ENCODE peak calls at places on chromosomes 3 and 15, in eight cellular contexts. F is PC-9, Z is AML-193, P is occipital lobe, O is T follicular helper cell, H is T-helper 17 cell, G is GM13976, Y is coronary artery. W is an unnamed sample.

GRCh38 chr3:149089395-149089794 is 3.1 kb upstream of the HLTF start:
- DNase-seq in H (no peak), F (no peak), P (no peak), O (no peak), Y (no peak), G (no peak), Z (no peak), W (no peak)

GRCh38 chr3:189233225-189233858 is 61.6 kb downstream of the TPRG1 start:
- DNase-seq in H (no peak), F (peak; percentile 54), P (peak; percentile 18), O (no peak), Z (peak; percentile 18), G (no peak), Y (no peak), W (peak; percentile 41)

GRCh38 chr3:141469712-141470111 is 17.1 kb upstream of the RASA2 start:
- DNase-seq in H (no peak), O (no peak), Z (no peak), F (no peak), P (no peak), Y (no peak), G (no peak), W (no peak)

GRCh38 chr3:12948891-12949711 is 107.7 kb upstream of the RPL32 start:
- DNase-seq in H (no peak), P (no peak), F (no peak), Y (no peak), G (peak; percentile 70), O (no peak), Z (peak; percentile 64), W (no peak)

GRCh38 chr3:122258757-122259371 is 66.2 kb upstream of the CSTA start:
- DNase-seq in G (peak; percentile 75), Y (no peak), H (peak; percentile 34), P (no peak), O (no peak), Z (peak; percentile 86), F (peak; percentile 37), W (peak; percentile 24)

GRCh38 chr15:41955807-41956525 is 16.4 kb downstream of the EHD4 start:
- DNase-seq in O (no peak), Z (no peak), H (no peak), P (no peak), Y (no peak), F (no peak), G (no peak), W (no peak)

GRCh38 chr15:37289109-37289765 is 188.9 kb upstream of the MEIS2 start:
- DNase-seq in F (no peak), H (no peak), P (no peak), G (no peak), Z (no peak), O (no peak), Y (no peak), W (no peak)

GRCh38 chr15:44596511-44597010 is 59.6 kb downstream of the EIF3J start:
- DNase-seq in Y (no peak), F (no peak), Z (no peak), G (no peak), P (no peak), O (no peak), H (no peak), W (no peak)

GRCh38 chr3:177488740-177489139 is 291.5 kb upstream of the TBL1XR1 start:
- DNase-seq in H (no peak), F (no peak), O (no peak), P (no peak), Y (no peak), Z (no peak), G (no peak), W (no peak)

GRCh38 chr3:42683875-42684593 is 1.3 kb upstream of the KLHL40 start:
- DNase-seq in H (no peak), Y (peak; percentile 93), Z (peak; percentile 20), G (no peak), O (no peak), F (peak; percentile 88), P (peak; percentile 84), W (no peak)

GRCh38 chr3:155093261-155093660 is 13.1 kb downstream of the MME start:
- DNase-seq in F (no peak), G (no peak), Y (no peak), P (no peak), H (no peak), O (no peak), Z (no peak), W (no peak)

GRCh38 chr3:197406266-197406665 is 107.9 kb upstream of the DLG1 start:
- DNase-seq in P (no peak), Z (no peak), F (no peak), O (no peak), H (no peak), Y (no peak), G (no peak), W (no peak)

GRCh38 chr3:195468841-195469240 is 26.0 kb upstream of the ACAP2 start:
- DNase-seq in O (no peak), Z (no peak), F (no peak), G (no peak), Y (no peak), H (no peak), P (no peak), W (no peak)

GRCh38 chr15:75531041-75531450 is 48.1 kb downstream of the PTPN9 start:
- DNase-seq in P (no peak), Y (no peak), O (no peak), G (no peak), Z (no peak), F (no peak), H (no peak), W (no peak)

GRCh38 chr3:43512749-43513404 is 108.9 kb downstream of the ANO10 start:
- DNase-seq in F (no peak), P (no peak), Z (no peak), G (no peak), Y (no peak), H (no peak), O (no peak), W (no peak)

GRCh38 chr3:97719156-97719821 is 45.3 kb upstream of the ARL6 start:
- DNase-seq in Y (no peak), Z (peak; percentile 68), F (peak; percentile 79), O (peak; percentile 44), G (peak; percentile 49), H (peak; percentile 52), P (peak; percentile 48), W (peak; percentile 41)

GRCh38 chr3:75294124-75294523 is 370.0 kb upstream of the FRG2C start:
- DNase-seq in H (no peak), F (no peak), Z (no peak), P (no peak), O (no peak), Y (no peak), G (peak; percentile 19), W (no peak)

GRCh38 chr3:9226326-9226725 is 23.1 kb downstream of the SRGAP3 start:
- DNase-seq in O (no peak), H (no peak), P (no peak), G (no peak), Z (no peak), Y (no peak), F (peak; percentile 52), W (no peak)

GRCh38 chr15:77036537-77037474 is 34.1 kb downstream of the TSPAN3 start:
- DNase-seq in Y (peak; percentile 67), O (no peak), Z (no peak), F (no peak), H (peak; percentile 3), P (no peak), G (peak; percentile 17), W (no peak)

GRCh38 chr15:71329509-71330260 is 214.4 kb downstream of the THSD4 start:
- DNase-seq in Y (no peak), P (no peak), Z (no peak), O (no peak), F (peak; percentile 75), G (no peak), H (no peak), W (no peak)

GRCh38 chr3:16300881-16301359 is 35.9 kb downstream of the OXNAD1 start:
- DNase-seq in P (no peak), O (peak; percentile 37), Y (no peak), H (peak; percentile 36), G (no peak), Z (no peak), F (no peak), W (no peak)

GRCh38 chr3:113228969-113229368 is 17.6 kb downstream of the BOC start:
- DNase-seq in Z (no peak), O (no peak), F (no peak), Y (no peak), P (no peak), H (no peak), G (no peak), W (no peak)

GRCh38 chr15:59616390-59616789 is 4.8 kb downstream of the GCNT3 start:
- DNase-seq in Y (no peak), H (no peak), F (peak; percentile 66), P (no peak), G (no peak), O (no peak), Z (no peak), W (no peak)

GRCh38 chr3:136193273-136194043 is 2.7 kb downstream of the MSL2 start:
- DNase-seq in P (no peak), H (no peak), G (no peak), O (no peak), Z (peak; percentile 55), Y (no peak), F (no peak), W (no peak)

GRCh38 chr3:184389384-184389783 is 9.5 kb downstream of the CHRD start:
- DNase-seq in F (no peak), Z (no peak), H (no peak), P (no peak), Y (no peak), O (no peak), G (no peak), W (no peak)

GRCh38 chr3:58324675-58325390 is 7.9 kb upstream of the PXK start:
- DNase-seq in Y (no peak), O (no peak), G (no peak), Z (no peak), H (no peak), P (no peak), F (no peak), W (no peak)

GRCh38 chr3:112610121-112610520 is 30.8 kb downstream of the CCDC80 start:
- DNase-seq in Z (no peak), H (no peak), F (no peak), O (no peak), G (no peak), Y (no peak), P (no peak), W (no peak)

GRCh38 chr3:14769531-14770325 is 49.0 kb upstream of the FGD5 start:
- DNase-seq in O (no peak), Z (no peak), H (no peak), Y (peak; percentile 62), P (no peak), G (no peak), F (no peak), W (no peak)

GRCh38 chr3:191253089-191253799 is 54.2 kb downstream of the OSTN start:
- DNase-seq in H (no peak), G (no peak), Y (no peak), O (no peak), P (no peak), F (no peak), Z (no peak), W (no peak)

GRCh38 chr3:22089284-22089683 is 338.3 kb upstream of the ZNF385D start:
- DNase-seq in O (no peak), P (no peak), F (no peak), Y (no peak), G (peak; percentile 2), Z (peak; percentile 5), H (no peak), W (no peak)

GRCh38 chr3:161156936-161157335 is 51.8 kb upstream of the B3GALNT1 start:
- DNase-seq in H (no peak), O (no peak), G (no peak), Y (no peak), F (no peak), P (no peak), Z (no peak), W (no peak)

GRCh38 chr15:67300266-67300914 is 45.8 kb downstream of the IQCH start:
- DNase-seq in P (no peak), O (no peak), Z (no peak), G (no peak), H (no peak), F (no peak), Y (no peak), W (no peak)

GRCh38 chr3:127392146-127392470 is 104.3 kb upstream of the PRR20G start:
- DNase-seq in P (no peak), H (no peak), G (no peak), O (no peak), F (no peak), Y (no peak), Z (no peak), W (peak; percentile 19)

GRCh38 chr15:100457201-100457600 is 71.5 kb downstream of the CERS3 start:
- DNase-seq in Y (no peak), Z (no peak), F (no peak), G (no peak), P (no peak), O (no peak), H (no peak), W (no peak)

W was measured in NCI-H524 treated with DMSO at 0.1 percent for 48 hours.